ENCODE peak calls at places on chromosome 13, in six cellular contexts. One of them, this sample, is unnamed.

GRCh38 chr13:74825949-74826246 is 656.1 kb downstream of the TBC1D4 start:
- DNase-seq in lower leg skin: no peak
- DNase-seq in aorta: no peak
- DNase-seq in HT1080: no peak
- DNase-seq in left colon: no peak
- DNase-seq in hypothalamus: no peak
- DNase-seq in this sample: no peak

GRCh38 chr13:81872581-81872980 is 1531.7 kb upstream of the SPRY2 start:
- DNase-seq in lower leg skin: no peak
- DNase-seq in aorta: no peak
- DNase-seq in HT1080: peak
- DNase-seq in left colon: no peak
- DNase-seq in hypothalamus: no peak
- DNase-seq in this sample: no peak

GRCh38 chr13:21058361-21058760 is 3.0 kb downstream of the LATS2 start:
- DNase-seq in lower leg skin: no peak
- DNase-seq in aorta: no peak
- DNase-seq in HT1080: no peak
- DNase-seq in left colon: no peak
- DNase-seq in hypothalamus: no peak
- DNase-seq in this sample: peak

GRCh38 chr13:111572956-111573355 is 252.5 kb downstream of the TEX29 start:
- DNase-seq in lower leg skin: no peak
- DNase-seq in aorta: no peak
- DNase-seq in HT1080: no peak
- DNase-seq in left colon: peak
- DNase-seq in hypothalamus: no peak
- DNase-seq in this sample: no peak

GRCh38 chr13:42164557-42165125 is 107.3 kb upstream of the AKAP11 start:
- DNase-seq in lower leg skin: no peak
- DNase-seq in aorta: no peak
- DNase-seq in HT1080: no peak
- DNase-seq in left colon: no peak
- DNase-seq in hypothalamus: no peak
- DNase-seq in this sample: no peak

GRCh38 chr13:87087741-87088140 is 583.4 kb upstream of the SLITRK5 start:
- DNase-seq in lower leg skin: no peak
- DNase-seq in aorta: no peak
- DNase-seq in HT1080: no peak
- DNase-seq in left colon: no peak
- DNase-seq in hypothalamus: no peak
- DNase-seq in this sample: no peak

GRCh38 chr13:97640236-97640635 is 206.3 kb downstream of the RAP2A start:
- DNase-seq in lower leg skin: no peak
- DNase-seq in aorta: no peak
- DNase-seq in HT1080: no peak
- DNase-seq in left colon: no peak
- DNase-seq in hypothalamus: no peak
- DNase-seq in this sample: no peak

GRCh38 chr13:21556051-21556450 is 47.9 kb downstream of the MICU2 start:
- DNase-seq in lower leg skin: no peak
- DNase-seq in aorta: no peak
- DNase-seq in HT1080: no peak
- DNase-seq in left colon: no peak
- DNase-seq in hypothalamus: no peak
- DNase-seq in this sample: no peak

GRCh38 chr13:101305981-101306411 is 110.3 kb downstream of the NALCN start:
- DNase-seq in lower leg skin: no peak
- DNase-seq in aorta: no peak
- DNase-seq in HT1080: no peak
- DNase-seq in left colon: no peak
- DNase-seq in hypothalamus: no peak
- DNase-seq in this sample: no peak

This sample was measured in GM03348.